ENCODE peak calls at places on chromosomes 12 and 14, in five cellular contexts. One of them, this sample, is unnamed.

GRCh38 chr14:68663385-68664076 is 129.3 kb downstream of the ZFP36L1 start:
- DNase-seq in germinal center: no peak
- DNase-seq in NCI-H2081: no peak
- DNase-seq in HCEC 1CT: peak; percentile 95
- DNase-seq in lower lobe of right lung: no peak
- DNase-seq in this sample: no peak

GRCh38 chr12:4274396-4274959 is 916 bp downstream of the CCND2 start:
- DNase-seq in germinal center: no peak
- DNase-seq in NCI-H2081: no peak
- DNase-seq in HCEC 1CT: peak; percentile 32
- DNase-seq in lower lobe of right lung: no peak
- DNase-seq in this sample: no peak

GRCh38 chr12:17302001-17302400 is 696.0 kb upstream of the LMO3 start:
- DNase-seq in germinal center: no peak
- DNase-seq in NCI-H2081: no peak
- DNase-seq in HCEC 1CT: no peak
- DNase-seq in lower lobe of right lung: no peak
- DNase-seq in this sample: no peak

GRCh38 chr12:34398366-34398705 is 376.0 kb downstream of the ALG10 start:
- DNase-seq in germinal center: no peak
- DNase-seq in NCI-H2081: no peak
- DNase-seq in HCEC 1CT: no peak
- DNase-seq in lower lobe of right lung: peak; percentile 32
- DNase-seq in this sample: no peak

GRCh38 chr12:124588689-124589318 is 21.4 kb upstream of the NCOR2 start:
- DNase-seq in germinal center: no peak
- DNase-seq in NCI-H2081: no peak
- DNase-seq in HCEC 1CT: peak; percentile 66
- DNase-seq in lower lobe of right lung: no peak
- DNase-seq in this sample: peak; percentile 82

GRCh38 chr14:32938719-32939253 is at the start of gene NPAS3:
- DNase-seq in germinal center: no peak
- DNase-seq in NCI-H2081: peak; percentile 21
- DNase-seq in HCEC 1CT: no peak
- DNase-seq in lower lobe of right lung: no peak
- DNase-seq in this sample: peak; percentile 13

GRCh38 chr12:109820921-109821381 is 12.2 kb downstream of the TRPV4 start:
- DNase-seq in germinal center: no peak
- DNase-seq in NCI-H2081: no peak
- DNase-seq in HCEC 1CT: no peak
- DNase-seq in lower lobe of right lung: no peak
- DNase-seq in this sample: no peak

GRCh38 chr12:161823-162222 is 52.1 kb downstream of the SLC6A12 start:
- DNase-seq in germinal center: no peak
- DNase-seq in NCI-H2081: no peak
- DNase-seq in HCEC 1CT: no peak
- DNase-seq in lower lobe of right lung: no peak
- DNase-seq in this sample: no peak

GRCh38 chr12:110010853-110011835 is 11.9 kb downstream of the ANKRD13A start:
- DNase-seq in germinal center: peak; percentile 62
- DNase-seq in NCI-H2081: no peak
- DNase-seq in HCEC 1CT: no peak
- DNase-seq in lower lobe of right lung: no peak
- DNase-seq in this sample: no peak

GRCh38 chr12:124109760-124110159 is 136.7 kb downstream of the ZNF664 start:
- DNase-seq in germinal center: peak; percentile 67
- DNase-seq in NCI-H2081: no peak
- DNase-seq in HCEC 1CT: peak; percentile 41
- DNase-seq in lower lobe of right lung: no peak
- DNase-seq in this sample: peak; percentile 54

GRCh38 chr12:32569256-32569655 is 109.8 kb upstream of the DNM1L start:
- DNase-seq in germinal center: no peak
- DNase-seq in NCI-H2081: no peak
- DNase-seq in HCEC 1CT: no peak
- DNase-seq in lower lobe of right lung: no peak
- DNase-seq in this sample: no peak

GRCh38 chr14:61560323-61560722 is 135.0 kb upstream of the HIF1A start:
- DNase-seq in germinal center: no peak
- DNase-seq in NCI-H2081: no peak
- DNase-seq in HCEC 1CT: peak; percentile 53
- DNase-seq in lower lobe of right lung: no peak
- DNase-seq in this sample: no peak

This sample was measured in ELR.